ENCODE peak calls at places on chromosomes 12 and 14, in nine cellular contexts. Q, I, D, G, R, U, B, N and K are unnamed samples.

GRCh38 chr12:116183741-116184141 is 93.8 kb downstream of the MED13L start:
- DNase-seq in Q (no peak), I (no peak), D (no peak), G (no peak), R (no peak), U (no peak), B (no peak), N (no peak), K (no peak)

GRCh38 chr12:3168775-3169221 is 91.6 kb downstream of the TSPAN9 start:
- DNase-seq in Q (no peak), I (peak; percentile 95), D (peak; percentile 91), G (no peak), R (peak; percentile 97), U (no peak), B (peak; percentile 96), N (no peak), K (no peak)

GRCh38 chr12:84983289-84983688 is 52.8 kb downstream of the TSPAN19 start:
- DNase-seq in Q (no peak), I (no peak), D (no peak), G (no peak), R (no peak), U (no peak), B (no peak), N (no peak), K (no peak)

GRCh38 chr12:93669452-93669851 is 7.7 kb upstream of the CRADD start:
- DNase-seq in Q (no peak), I (no peak), D (no peak), G (no peak), R (no peak), U (no peak), B (no peak), N (no peak), K (no peak)

GRCh38 chr12:51270847-51271518 is 768 bp upstream of the SMAGP start:
- DNase-seq in Q (no peak), I (peak; percentile 73), D (peak; percentile 47), G (no peak), R (peak; percentile 80), U (no peak), B (peak; percentile 90), N (no peak), K (no peak)

GRCh38 chr14:89773151-89773550 is 181.4 kb downstream of the EFCAB11 start:
- DNase-seq in Q (no peak), I (no peak), D (no peak), G (no peak), R (no peak), U (no peak), B (no peak), N (peak; percentile 83), K (no peak)

GRCh38 chr14:72463291-72463866 is 430.5 kb downstream of the DPF3 start:
- DNase-seq in Q (no peak), I (no peak), D (peak; percentile 41), G (no peak), R (no peak), U (no peak), B (no peak), N (no peak), K (no peak)

GRCh38 chr12:92199846-92200576 is 54.4 kb upstream of the BTG1 start:
- DNase-seq in Q (no peak), I (no peak), D (no peak), G (no peak), R (peak; percentile 56), U (no peak), B (no peak), N (no peak), K (no peak)

GRCh38 chr12:127300753-127301152 is 966.2 kb upstream of the TMEM132C start:
- DNase-seq in Q (no peak), I (no peak), D (no peak), G (no peak), R (no peak), U (no peak), B (peak; percentile 60), N (no peak), K (no peak)

GRCh38 chr12:10354071-10354470 is 35.8 kb downstream of the KLRK1 start:
- DNase-seq in Q (no peak), I (no peak), D (no peak), G (no peak), R (no peak), U (no peak), B (no peak), N (no peak), K (no peak)

GRCh38 chr14:105203057-105203494 is 22.0 kb upstream of the NUDT14 start:
- DNase-seq in Q (peak; percentile 85), I (no peak), D (peak; percentile 85), G (peak; percentile 85), R (peak; percentile 63), U (peak; percentile 89), B (peak; percentile 28), N (peak; percentile 63), K (peak; percentile 90)

GRCh38 chr12:50249464-50250229 is 33.7 kb downstream of the LIMA1 start:
- DNase-seq in Q (no peak), I (no peak), D (no peak), G (no peak), R (no peak), U (no peak), B (no peak), N (peak; percentile 48), K (peak; percentile 40)

GRCh38 chr14:51828017-51828797 is 32.2 kb upstream of the GNG2 start:
- DNase-seq in Q (peak; percentile 34), I (peak; percentile 60), D (peak; percentile 17), G (no peak), R (peak; percentile 72), U (no peak), B (peak; percentile 91), N (peak; percentile 77), K (peak; percentile 19)

GRCh38 chr12:18888062-18888461 is 150.1 kb downstream of the CAPZA3 start:
- DNase-seq in Q (no peak), I (no peak), D (no peak), G (no peak), R (no peak), U (no peak), B (no peak), N (no peak), K (no peak)

GRCh38 chr14:103257211-103257962 is 76.7 kb upstream of the EIF5 start:
- DNase-seq in Q (no peak), I (no peak), D (no peak), G (no peak), R (peak; percentile 23), U (no peak), B (peak; percentile 82), N (no peak), K (no peak)

DNA sequence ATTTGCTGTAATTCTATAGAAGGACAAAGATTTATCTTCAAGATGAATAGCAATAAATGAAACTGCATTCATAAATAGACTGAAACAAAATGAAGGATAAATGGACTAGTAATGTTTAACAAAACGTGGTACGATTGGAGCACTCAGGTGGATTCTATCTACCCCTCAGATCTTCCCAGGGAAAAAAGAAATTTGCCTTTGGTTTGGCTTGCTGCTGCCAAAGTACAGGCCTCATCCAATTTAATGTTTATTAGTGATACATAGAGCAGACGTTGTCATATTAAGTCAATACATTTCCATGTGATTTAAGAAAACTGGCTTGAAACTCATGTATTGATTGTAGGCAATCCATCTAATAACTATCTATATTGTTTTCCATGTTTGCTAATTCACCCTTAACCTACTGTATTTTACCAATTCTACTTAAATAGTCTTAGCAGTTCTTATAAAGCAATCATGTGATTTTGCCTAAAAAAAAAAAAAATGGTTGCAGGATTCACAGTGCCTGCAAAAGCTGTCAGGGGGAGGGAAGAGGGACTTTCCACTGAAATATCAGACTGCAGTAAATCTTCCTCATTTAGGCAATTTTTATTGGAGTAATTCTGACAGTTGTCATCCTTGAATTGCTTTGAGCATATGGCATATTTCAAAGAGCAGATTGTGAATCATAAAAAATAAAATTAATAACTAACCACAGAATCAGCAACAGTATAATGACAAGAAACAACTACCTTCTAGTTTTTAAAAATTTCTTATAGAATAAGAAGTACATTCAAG is 242.2 kb upstream of the NPAS3 start:
- DNase-seq in Q (no peak), I (no peak), D (no peak), G (no peak), R (no peak), U (no peak), B (no peak), N (no peak), K (no peak)
- TF ChIP-seq CTCF in Q (no peak), I (no peak), D (no peak), G (no peak), R (no peak), U (no peak), B (no peak), N (no peak), K (no peak)

GRCh38 chr14:34982421-34983147 is at the start of gene SRP54:
- DNase-seq in Q (peak; percentile 99), I (peak; percentile 96), D (peak; percentile 100), G (peak; percentile 98), R (peak; percentile 98), U (peak; percentile 99), B (peak; percentile 97), N (peak; percentile 100), K (peak; percentile 91)
- TF ChIP-seq CTCF in Q (no peak), I (peak; percentile 26), D (no peak), G (peak; percentile 13), R (no peak), U (no peak), B (no peak), N (peak; percentile 22), K (peak; percentile 16)

DNA sequence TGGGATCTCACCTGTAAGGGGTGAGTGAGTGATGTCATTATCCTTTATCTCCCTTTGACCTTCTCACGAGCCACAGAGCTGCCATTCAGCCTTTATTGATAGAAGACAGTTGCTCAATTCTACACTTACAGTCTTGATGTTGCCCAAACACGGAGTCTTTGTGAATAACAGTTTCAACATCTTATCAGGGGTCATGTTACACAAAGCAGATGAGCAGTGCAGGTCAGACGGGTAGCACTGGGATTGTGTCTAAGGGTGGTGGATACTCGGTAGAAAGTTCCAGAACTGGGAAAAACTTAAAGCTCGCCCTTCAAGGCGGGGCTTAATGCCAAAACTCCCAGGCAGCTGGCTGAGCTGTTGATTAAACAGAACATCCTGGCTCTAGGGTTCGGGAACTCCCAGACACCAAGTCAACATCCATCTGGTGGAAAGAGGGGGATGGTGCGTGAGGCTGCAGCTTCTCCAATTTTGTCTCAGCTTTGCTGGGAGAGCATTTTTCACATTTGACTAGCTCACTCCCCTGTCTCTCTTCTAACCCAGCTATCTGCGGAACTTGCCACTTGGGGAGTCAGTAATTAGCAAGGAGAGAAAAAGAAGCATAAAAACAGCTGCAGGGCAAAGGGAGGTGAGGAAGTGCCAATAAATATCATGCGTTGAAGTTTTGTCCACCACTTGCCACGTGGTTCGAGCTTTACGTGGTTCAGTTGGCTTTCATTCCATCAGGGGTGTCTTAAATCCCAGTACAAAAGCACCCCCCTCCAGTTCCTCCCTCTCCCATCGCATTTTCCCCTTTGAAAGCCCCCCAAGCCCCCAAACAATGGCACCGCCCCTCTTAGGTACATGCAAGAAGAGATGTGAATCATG is 31.0 kb downstream of the FOXN4 start:
- DNase-seq in Q (no peak), I (no peak), D (peak; percentile 62), G (no peak), R (peak; percentile 66), U (no peak), B (peak; percentile 3), N (no peak), K (no peak)
- TF ChIP-seq CTCF in Q (no peak), I (no peak), D (no peak), G (no peak), R (no peak), U (no peak), B (no peak), N (no peak), K (no peak)

DNA sequence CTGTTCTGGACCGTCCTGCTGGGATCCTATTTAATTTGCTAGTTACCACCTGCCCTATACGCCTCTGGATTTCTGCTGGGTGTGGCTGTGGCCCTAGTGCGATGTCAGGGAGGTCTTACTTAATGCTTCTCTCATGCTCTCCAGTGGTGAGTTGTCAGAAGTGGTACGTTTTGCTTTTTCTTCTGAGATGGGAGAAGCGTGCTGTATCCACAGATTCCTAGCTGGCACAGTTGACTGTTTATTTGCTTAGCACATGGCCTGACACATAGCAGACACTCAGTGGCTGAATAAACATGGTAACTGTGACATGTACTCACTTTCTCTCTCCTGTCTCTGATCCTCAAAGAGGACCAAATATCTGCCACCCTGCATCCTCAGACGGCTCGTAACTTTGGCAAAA is 107.3 kb downstream of the CACNA1C start:
- DNase-seq in Q (no peak), I (no peak), D (no peak), G (no peak), R (no peak), U (no peak), B (no peak), N (no peak), K (no peak)
- TF ChIP-seq CTCF in Q (no peak), I (no peak), D (no peak), G (no peak), R (no peak), U (no peak), B (no peak), N (no peak), K (no peak)